ENCODE peak calls at places on chromosomes 6 and 20, in eight cellular contexts. One of them, this sample, is unnamed.
A peak's percentile ranks its signal among the peaks of the same experiment; 100 is the strongest.

GRCh38 chr20:16083639-16084280 is 489.5 kb downstream of the KIF16B start:
- DNase-seq in left ventricle myocardium inferior: no peak
- DNase-seq in OCI-LY7: no peak
- DNase-seq in GM23248: no peak
- DNase-seq in mesendoderm: no peak
- DNase-seq in mesenchymal stem cell: no peak
- DNase-seq in heart left ventricle: no peak
- DNase-seq in skeletal muscle cell: no peak
- DNase-seq in this sample: no peak

GRCh38 chr20:53884859-53885654 is 185.3 kb downstream of the BCAS1 start:
- DNase-seq in left ventricle myocardium inferior: no peak
- DNase-seq in OCI-LY7: no peak
- DNase-seq in GM23248: no peak
- DNase-seq in mesendoderm: peak; percentile 65
- DNase-seq in mesenchymal stem cell: no peak
- DNase-seq in heart left ventricle: no peak
- DNase-seq in skeletal muscle cell: no peak
- DNase-seq in this sample: peak; percentile 31

GRCh38 chr6:10210052-10210451 is 204.8 kb downstream of the TFAP2A start:
- DNase-seq in left ventricle myocardium inferior: no peak
- DNase-seq in OCI-LY7: no peak
- DNase-seq in GM23248: peak; percentile 49
- DNase-seq in mesendoderm: no peak
- DNase-seq in mesenchymal stem cell: no peak
- DNase-seq in heart left ventricle: no peak
- DNase-seq in skeletal muscle cell: no peak
- DNase-seq in this sample: peak; percentile 66

GRCh38 chr6:134936476-134936875 is 13.4 kb downstream of the ALDH8A1 start:
- DNase-seq in left ventricle myocardium inferior: no peak
- DNase-seq in OCI-LY7: no peak
- DNase-seq in GM23248: no peak
- DNase-seq in mesendoderm: no peak
- DNase-seq in mesenchymal stem cell: no peak
- DNase-seq in heart left ventricle: no peak
- DNase-seq in skeletal muscle cell: no peak
- DNase-seq in this sample: no peak

GRCh38 chr6:170027111-170028043 is 263.5 kb downstream of the DLL1 start:
- DNase-seq in left ventricle myocardium inferior: no peak
- DNase-seq in OCI-LY7: no peak
- DNase-seq in GM23248: peak; percentile 43
- DNase-seq in mesendoderm: no peak
- DNase-seq in mesenchymal stem cell: peak; percentile 15
- DNase-seq in heart left ventricle: no peak
- DNase-seq in skeletal muscle cell: no peak
- DNase-seq in this sample: peak; percentile 78

GRCh38 chr6:149823013-149823412 is 41.1 kb downstream of the LRP11 start:
- DNase-seq in left ventricle myocardium inferior: no peak
- DNase-seq in OCI-LY7: peak; percentile 8
- DNase-seq in GM23248: no peak
- DNase-seq in mesendoderm: no peak
- DNase-seq in mesenchymal stem cell: no peak
- DNase-seq in heart left ventricle: no peak
- DNase-seq in skeletal muscle cell: no peak
- DNase-seq in this sample: no peak

GRCh38 chr6:136290406-136291010 is 862 bp upstream of the BCLAF1 start:
- DNase-seq in left ventricle myocardium inferior: peak; percentile 70
- DNase-seq in OCI-LY7: peak; percentile 86
- DNase-seq in GM23248: peak; percentile 96
- DNase-seq in mesendoderm: peak; percentile 81
- DNase-seq in mesenchymal stem cell: peak; percentile 91
- DNase-seq in heart left ventricle: peak; percentile 83
- DNase-seq in skeletal muscle cell: peak; percentile 86
- DNase-seq in this sample: peak; percentile 73

GRCh38 chr6:134115715-134116074 is 63.3 kb upstream of the SLC2A12 start:
- DNase-seq in left ventricle myocardium inferior: no peak
- DNase-seq in OCI-LY7: no peak
- DNase-seq in GM23248: no peak
- DNase-seq in mesendoderm: no peak
- DNase-seq in mesenchymal stem cell: no peak
- DNase-seq in heart left ventricle: no peak
- DNase-seq in skeletal muscle cell: no peak
- DNase-seq in this sample: no peak

GRCh38 chr6:816510-817084 is 123.7 kb upstream of the EXOC2 start:
- DNase-seq in left ventricle myocardium inferior: no peak
- DNase-seq in OCI-LY7: no peak
- DNase-seq in GM23248: no peak
- DNase-seq in mesendoderm: peak; percentile 10
- DNase-seq in mesenchymal stem cell: no peak
- DNase-seq in heart left ventricle: no peak
- DNase-seq in skeletal muscle cell: no peak
- DNase-seq in this sample: no peak

GRCh38 chr20:1337441-1337840 is 8.5 kb upstream of the SDCBP2 start:
- DNase-seq in left ventricle myocardium inferior: no peak
- DNase-seq in OCI-LY7: no peak
- DNase-seq in GM23248: no peak
- DNase-seq in mesendoderm: no peak
- DNase-seq in mesenchymal stem cell: no peak
- DNase-seq in heart left ventricle: no peak
- DNase-seq in skeletal muscle cell: no peak
- DNase-seq in this sample: no peak
- H3K4me3 ChIP-seq in left ventricle myocardium inferior: peak overlapping the region; percentile 20
- H3K4me3 ChIP-seq in OCI-LY7: no peak overlapping the region
- H3K4me3 ChIP-seq in GM23248: no peak overlapping the region
- H3K4me3 ChIP-seq in mesendoderm: no peak overlapping the region
- H3K4me3 ChIP-seq in mesenchymal stem cell: no peak overlapping the region
- H3K4me3 ChIP-seq in heart left ventricle: no peak overlapping the region
- H3K4me3 ChIP-seq in skeletal muscle cell: no peak overlapping the region
- H3K4me3 ChIP-seq in this sample: no peak overlapping the region

DNA sequence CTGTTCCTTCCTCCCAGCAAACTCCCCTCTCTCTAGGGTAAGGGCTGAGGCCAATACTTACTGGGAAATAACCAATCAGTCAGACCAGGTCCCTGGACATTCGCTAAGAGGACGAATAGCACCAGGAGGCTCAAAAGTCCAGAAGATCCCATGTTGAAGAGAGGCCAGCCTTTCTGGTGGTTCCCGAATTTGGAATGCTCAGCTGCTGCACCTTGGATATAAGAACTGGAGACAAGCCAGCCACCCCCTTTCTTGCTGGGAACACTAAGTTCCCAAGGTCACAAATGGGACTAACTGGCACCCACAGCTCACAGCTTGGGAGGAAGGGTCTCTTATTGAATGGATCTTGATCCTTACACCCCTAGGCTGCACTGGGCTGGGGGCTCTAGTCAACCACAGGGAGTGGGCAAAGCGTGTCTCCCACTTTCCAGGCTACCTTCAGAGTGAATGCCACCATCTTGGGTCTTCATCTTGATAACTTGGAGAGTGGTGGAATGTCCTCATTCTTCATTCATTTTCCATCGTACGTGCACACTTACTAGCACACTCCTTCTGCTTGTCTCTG is at the start of gene EPPIN:
- DNase-seq in left ventricle myocardium inferior: no peak
- DNase-seq in OCI-LY7: no peak
- DNase-seq in GM23248: no peak
- DNase-seq in mesendoderm: no peak
- DNase-seq in mesenchymal stem cell: no peak
- DNase-seq in heart left ventricle: no peak
- DNase-seq in skeletal muscle cell: no peak
- DNase-seq in this sample: no peak
- H3K4me3 ChIP-seq in left ventricle myocardium inferior: no peak within 1 kb of the TSS
- H3K4me3 ChIP-seq in OCI-LY7: no peak within 1 kb of the TSS
- H3K4me3 ChIP-seq in GM23248: no peak within 1 kb of the TSS
- H3K4me3 ChIP-seq in mesendoderm: no peak within 1 kb of the TSS
- H3K4me3 ChIP-seq in mesenchymal stem cell: no peak within 1 kb of the TSS
- H3K4me3 ChIP-seq in heart left ventricle: no peak within 1 kb of the TSS
- H3K4me3 ChIP-seq in skeletal muscle cell: no peak within 1 kb of the TSS
- H3K4me3 ChIP-seq in this sample: no peak within 1 kb of the TSS

DNA sequence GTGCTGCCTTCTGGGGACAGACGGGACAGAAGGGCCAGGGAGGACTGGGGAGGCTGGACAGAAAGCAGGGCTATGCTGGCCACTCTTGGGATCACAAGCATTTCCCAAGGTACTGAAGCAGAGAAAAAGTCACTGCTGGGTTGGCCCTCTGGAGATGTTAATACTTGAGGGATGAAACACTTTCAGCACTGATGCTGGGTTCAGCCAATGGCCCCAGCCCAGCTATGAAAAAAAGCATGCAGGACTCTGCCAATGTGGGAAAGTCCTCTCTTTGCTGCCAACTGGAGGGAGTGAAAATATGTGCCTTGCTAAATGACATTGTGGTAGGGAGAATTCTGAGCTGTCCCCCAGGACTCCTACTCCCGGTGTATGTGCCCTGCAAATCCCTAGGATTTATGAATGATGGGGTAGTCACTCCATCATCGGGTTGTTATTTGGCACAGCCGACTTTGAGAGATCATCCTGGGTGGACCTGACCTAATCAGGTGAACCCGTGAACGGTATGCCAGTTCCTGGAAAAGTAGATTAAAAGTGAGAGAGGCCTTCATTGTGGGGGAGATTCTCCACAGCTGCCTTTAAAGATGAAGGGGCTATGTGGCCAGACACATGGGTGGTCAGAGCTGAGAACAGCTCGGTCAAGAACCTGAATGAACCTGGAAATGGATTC is 119.9 kb upstream of the TRAF3IP2 start:
- DNase-seq in left ventricle myocardium inferior: no peak
- DNase-seq in OCI-LY7: no peak
- DNase-seq in GM23248: peak; percentile 90
- DNase-seq in mesendoderm: no peak
- DNase-seq in mesenchymal stem cell: no peak
- DNase-seq in heart left ventricle: no peak
- DNase-seq in skeletal muscle cell: no peak
- DNase-seq in this sample: no peak
- H3K4me3 ChIP-seq in left ventricle myocardium inferior: no peak overlapping the region
- H3K4me3 ChIP-seq in OCI-LY7: no peak overlapping the region
- H3K4me3 ChIP-seq in GM23248: no peak overlapping the region
- H3K4me3 ChIP-seq in mesendoderm: no peak overlapping the region
- H3K4me3 ChIP-seq in mesenchymal stem cell: no peak overlapping the region
- H3K4me3 ChIP-seq in heart left ventricle: no peak overlapping the region
- H3K4me3 ChIP-seq in skeletal muscle cell: no peak overlapping the region
- H3K4me3 ChIP-seq in this sample: no peak overlapping the region

DNA sequence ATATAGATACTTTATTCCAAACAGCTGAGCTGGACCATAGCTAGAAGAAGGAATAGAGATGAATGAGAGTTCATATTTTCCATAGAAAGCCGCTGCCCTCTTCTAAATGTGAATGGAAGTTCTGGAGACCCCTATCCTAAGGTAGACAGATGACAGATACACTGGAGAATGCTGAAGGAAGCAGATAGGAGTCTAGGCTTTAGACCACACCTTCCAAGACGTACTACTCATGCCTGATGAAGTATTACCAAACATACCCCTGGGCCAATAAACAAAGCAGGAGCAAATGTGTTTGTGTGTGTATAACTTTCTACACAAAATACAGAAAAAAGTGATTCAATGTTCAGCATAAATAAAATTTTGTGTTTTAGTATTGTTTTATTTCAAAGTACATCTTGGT is 9.1 kb upstream of the SLC17A2 start:
- DNase-seq in left ventricle myocardium inferior: no peak
- DNase-seq in OCI-LY7: no peak
- DNase-seq in GM23248: no peak
- DNase-seq in mesendoderm: no peak
- DNase-seq in mesenchymal stem cell: no peak
- DNase-seq in heart left ventricle: no peak
- DNase-seq in skeletal muscle cell: no peak
- DNase-seq in this sample: peak; percentile 27
- H3K4me3 ChIP-seq in left ventricle myocardium inferior: no peak overlapping the region
- H3K4me3 ChIP-seq in OCI-LY7: no peak overlapping the region
- H3K4me3 ChIP-seq in GM23248: no peak overlapping the region
- H3K4me3 ChIP-seq in mesendoderm: no peak overlapping the region
- H3K4me3 ChIP-seq in mesenchymal stem cell: no peak overlapping the region
- H3K4me3 ChIP-seq in heart left ventricle: no peak overlapping the region
- H3K4me3 ChIP-seq in skeletal muscle cell: no peak overlapping the region
- H3K4me3 ChIP-seq in this sample: no peak overlapping the region

GRCh38 chr20:1946762-1947534 is 46.9 kb downstream of the PDYN start:
- DNase-seq in left ventricle myocardium inferior: peak; percentile 31
- DNase-seq in OCI-LY7: no peak
- DNase-seq in GM23248: no peak
- DNase-seq in mesendoderm: peak; percentile 92
- DNase-seq in mesenchymal stem cell: peak; percentile 68
- DNase-seq in heart left ventricle: peak; percentile 45
- DNase-seq in skeletal muscle cell: no peak
- DNase-seq in this sample: peak; percentile 71
- H3K4me3 ChIP-seq in left ventricle myocardium inferior: peak overlapping the region; percentile 54
- H3K4me3 ChIP-seq in OCI-LY7: no peak overlapping the region
- H3K4me3 ChIP-seq in GM23248: no peak overlapping the region
- H3K4me3 ChIP-seq in mesendoderm: no peak overlapping the region
- H3K4me3 ChIP-seq in mesenchymal stem cell: peak overlapping the region; percentile 43
- H3K4me3 ChIP-seq in heart left ventricle: peak overlapping the region; percentile 31
- H3K4me3 ChIP-seq in skeletal muscle cell: no peak overlapping the region
- H3K4me3 ChIP-seq in this sample: peak overlapping the region; percentile 1

This sample was measured in bronchial epithelial cell.